ENCODE peak calls at places on chromosomes 6 and 20, in six cellular contexts. P, G, M, U, V and S are unnamed samples.
A peak's percentile ranks its signal among the peaks of the same experiment; 100 is the strongest.

GRCh38 chr6:27091661-27092315 is 155.7 kb upstream of the PRSS16 start:
- DNase-seq in P (no peak), G (peak; percentile 72), M (no peak), U (no peak), V (peak; percentile 86), S (no peak)

GRCh38 chr6:144653885-144654505 is 368.9 kb downstream of the UTRN start:
- DNase-seq in P (no peak), G (no peak), M (no peak), U (no peak), V (no peak), S (no peak)

GRCh38 chr6:105432797-105433196 is 29.9 kb upstream of the PREP start:
- DNase-seq in P (no peak), G (peak; percentile 25), M (no peak), U (no peak), V (no peak), S (no peak)

GRCh38 chr6:101851911-101852310 is 458.4 kb downstream of the GRIK2 start:
- DNase-seq in P (no peak), G (no peak), M (no peak), U (no peak), V (no peak), S (no peak)

GRCh38 chr20:41476013-41476441 is 109.4 kb upstream of the EMILIN3 start:
- DNase-seq in P (no peak), G (no peak), M (peak; percentile 40), U (peak; percentile 66), V (no peak), S (no peak)

GRCh38 chr6:39804666-39805065 is 12.5 kb downstream of the DAAM2 start:
- DNase-seq in P (no peak), G (no peak), M (peak; percentile 19), U (no peak), V (no peak), S (peak; percentile 8)

GRCh38 chr6:16450821-16451220 is 212.4 kb downstream of the GMPR start:
- DNase-seq in P (no peak), G (no peak), M (no peak), U (no peak), V (no peak), S (no peak)

GRCh38 chr6:35954335-35954734 is 33.4 kb upstream of the SRPK1 start:
- DNase-seq in P (no peak), G (no peak), M (no peak), U (no peak), V (no peak), S (no peak)

GRCh38 chr20:1624811-1625690 is 5.2 kb upstream of the SIRPB1 start:
- DNase-seq in P (no peak), G (no peak), M (no peak), U (no peak), V (no peak), S (no peak)

GRCh38 chr6:47203266-47203967 is 106.3 kb downstream of the TNFRSF21 start:
- DNase-seq in P (no peak), G (no peak), M (no peak), U (no peak), V (no peak), S (no peak)

GRCh38 chr6:164396071-164397047 is 913.0 kb downstream of the C6orf118 start:
- DNase-seq in P (no peak), G (no peak), M (no peak), U (no peak), V (no peak), S (no peak)

GRCh38 chr6:118921084-118921483 is 13.9 kb downstream of the MCM9 start:
- DNase-seq in P (no peak), G (no peak), M (no peak), U (no peak), V (no peak), S (no peak)

GRCh38 chr20:34042286-34042685 is 48.6 kb downstream of the RALY start:
- DNase-seq in P (no peak), G (no peak), M (no peak), U (no peak), V (no peak), S (no peak)

GRCh38 chr6:79070206-79070825 is 7.7 kb downstream of the PHIP start:
- DNase-seq in P (no peak), G (no peak), M (no peak), U (no peak), V (no peak), S (no peak)

DNA sequence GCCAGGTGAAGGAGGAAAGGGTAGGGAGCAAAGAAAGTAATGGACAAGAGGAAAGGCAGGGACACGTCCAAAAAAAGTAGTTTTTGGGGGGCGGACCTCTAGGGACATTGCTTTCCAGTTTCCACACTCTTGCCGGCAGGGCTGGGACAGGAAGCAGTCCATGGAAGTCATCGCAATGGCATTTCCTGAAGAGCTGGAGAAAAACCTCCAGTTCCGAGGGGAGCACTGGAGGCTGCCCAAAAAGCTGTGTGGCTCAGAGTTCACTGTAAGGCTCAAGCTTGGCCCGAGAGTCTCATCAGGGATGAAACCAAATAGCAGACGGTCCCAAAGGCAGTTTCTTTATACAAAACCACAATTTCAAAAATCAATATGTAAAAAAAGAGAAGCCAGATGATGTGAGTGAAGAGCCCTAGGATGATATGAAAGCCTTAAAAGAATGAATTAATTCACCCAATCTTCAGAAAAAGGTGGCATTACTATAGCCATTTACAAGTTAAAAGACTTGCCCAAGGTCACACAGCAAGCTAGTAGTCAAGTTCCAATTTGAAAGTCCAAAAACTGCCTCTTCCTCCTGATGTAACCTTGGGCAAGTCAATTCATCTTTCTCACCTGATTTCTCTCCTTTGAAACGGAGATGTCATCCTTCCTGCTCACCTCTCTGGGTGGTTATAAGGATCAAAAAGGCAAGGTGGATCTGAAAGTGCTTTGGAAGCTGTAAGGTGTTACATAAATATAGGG is 9.2 kb downstream of the BCL2L1 start:
- DNase-seq in P (peak; percentile 29), G (peak; percentile 78), M (peak; percentile 85), U (peak; percentile 42), V (no peak), S (peak; percentile 96)
- H3K4me3 ChIP-seq in P (no peak overlapping the region), G (peak overlapping the region; percentile 13), M (peak overlapping the region; percentile 8), U (no peak overlapping the region), V (peak overlapping the region; percentile 17), S (no peak overlapping the region)

DNA sequence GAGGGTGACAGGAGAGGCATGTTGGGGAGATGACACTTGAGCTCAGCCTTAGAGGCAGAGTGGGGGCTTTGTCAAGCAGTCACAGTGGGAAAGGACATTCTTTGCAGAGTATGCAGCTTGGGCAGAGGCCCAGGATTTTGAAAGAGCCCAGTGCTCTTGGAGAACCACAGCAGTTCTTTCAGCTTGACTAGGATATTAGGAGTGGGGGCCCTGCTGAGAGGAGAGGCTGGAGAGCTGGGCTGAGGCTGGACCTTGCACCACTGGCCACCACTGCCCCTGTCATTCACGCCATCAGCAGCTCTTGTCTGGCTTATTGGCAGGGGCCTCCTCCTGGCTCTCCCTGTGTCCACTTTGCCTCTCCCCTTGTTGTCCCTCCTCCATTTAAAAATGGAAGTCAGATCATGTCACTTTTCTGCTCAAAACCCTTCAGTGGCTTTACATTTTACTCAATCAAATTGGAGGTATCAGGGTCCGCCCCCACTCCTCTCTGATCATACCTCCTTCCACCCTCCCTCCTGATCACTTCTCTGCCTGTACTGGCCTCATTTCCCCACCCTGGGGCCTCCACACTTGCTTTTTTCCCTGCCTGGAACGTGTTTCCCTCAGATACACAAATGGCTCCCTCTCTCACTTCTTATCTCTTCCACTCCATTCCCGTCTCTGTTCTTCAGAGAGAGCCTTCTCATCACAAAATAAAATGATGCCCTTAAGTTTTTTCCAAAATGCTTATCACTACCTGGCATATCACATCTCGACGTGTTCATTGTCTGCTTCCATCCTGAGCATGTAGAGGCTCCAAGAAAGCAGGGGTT is 10.5 kb downstream of the MANBAL start:
- DNase-seq in P (no peak), G (no peak), M (no peak), U (no peak), V (no peak), S (no peak)
- TF ChIP-seq CTCF in P (no peak), G (no peak), M (no peak), U (no peak), V (no peak), S (no peak)

DNA sequence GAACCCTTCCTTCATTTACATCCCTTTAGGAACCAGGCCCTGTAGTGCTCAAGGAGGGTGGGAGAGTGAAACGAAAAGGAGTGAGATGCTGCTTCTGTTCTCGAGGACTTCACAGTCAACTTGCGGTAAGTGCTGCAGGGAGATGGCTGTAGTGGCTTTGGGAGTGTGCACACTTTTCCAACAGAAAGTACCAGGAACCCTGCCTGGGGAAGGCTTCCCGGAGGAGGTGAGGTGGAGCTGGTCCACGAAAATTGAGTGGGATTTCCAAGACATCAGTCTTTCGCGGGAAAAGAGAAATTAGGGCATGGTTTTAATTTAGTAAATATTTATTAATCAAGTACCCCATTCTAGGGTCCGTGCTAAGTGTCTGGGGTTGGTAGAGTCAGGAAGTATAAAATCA is 12.7 kb downstream of the TRIM31 start:
- DNase-seq in P (no peak), G (no peak), M (no peak), U (no peak), V (no peak), S (no peak)
- H3K4me3 ChIP-seq in P (no peak overlapping the region), G (no peak overlapping the region), M (no peak overlapping the region), U (no peak overlapping the region), V (peak overlapping the region; percentile 78), S (no peak overlapping the region)

GRCh38 chr6:20437639-20438038 is 36.0 kb downstream of the E2F3 start:
- DNase-seq in P (no peak), G (no peak), M (no peak), U (no peak), V (no peak), S (no peak)

GRCh38 chr6:20436719-20437118 is 35.0 kb downstream of the E2F3 start:
- DNase-seq in P (no peak), G (no peak), M (no peak), U (no peak), V (no peak), S (no peak)

GRCh38 chr6:20433929-20434328 is 32.2 kb downstream of the E2F3 start:
- DNase-seq in P (no peak), G (no peak), M (no peak), U (no peak), V (no peak), S (no peak)

GRCh38 chr6:20432692-20433091 is 31.0 kb downstream of the E2F3 start:
- DNase-seq in P (no peak), G (no peak), M (no peak), U (no peak), V (no peak), S (no peak)

DNA sequence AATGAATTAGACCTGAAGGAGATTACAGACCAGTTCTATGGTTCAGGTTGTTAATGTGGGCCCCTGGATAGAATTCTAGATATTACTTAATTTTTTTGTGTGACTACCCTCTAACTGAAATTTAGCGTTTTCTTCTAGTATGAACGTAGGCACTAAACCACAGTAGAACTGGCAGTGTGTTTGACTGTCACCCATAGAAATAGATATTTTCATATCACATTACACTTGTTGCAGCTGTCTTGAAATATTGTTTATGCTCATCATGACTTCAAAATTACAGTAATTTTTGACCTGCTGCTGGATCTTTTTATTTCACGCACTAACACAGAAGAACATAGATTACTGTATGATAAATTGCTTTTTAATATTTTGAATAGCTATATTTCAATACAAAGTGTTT is 31.6 kb downstream of the E2F3 start:
- DNase-seq in P (no peak), G (no peak), M (no peak), U (no peak), V (no peak), S (no peak)
- TF ChIP-seq CTCF in P (no peak), G (no peak), M (no peak), U (no peak), V (no peak), S (no peak)

GRCh38 chr6:109379706-109380105 is 2.6 kb downstream of the CD164 start:
- DNase-seq in P (no peak), G (no peak), M (no peak), U (no peak), V (no peak), S (no peak)
- H3K4me3 ChIP-seq in P (peak overlapping the region; percentile 89), G (peak overlapping the region; percentile 97), M (no peak overlapping the region), U (peak overlapping the region; percentile 97), V (peak overlapping the region; percentile 73), S (no peak overlapping the region)